ENCODE peak calls at places on chromosomes 4 and X, in six cellular contexts. One of them, this sample, is unnamed.

GRCh38 chrX:66022742-66023725 is 16.8 kb downstream of the VSIG4 start:
- DNase-seq in transverse colon: no peak
- DNase-seq in mucosa of descending colon: no peak
- DNase-seq in neural crest cell: no peak
- DNase-seq in naive B cell: no peak
- DNase-seq in brain microvascular endothelial cell: no peak
- DNase-seq in this sample: no peak

GRCh38 chr4:185013715-185014114 is 4.6 kb upstream of the HELT start:
- DNase-seq in transverse colon: no peak
- DNase-seq in mucosa of descending colon: no peak
- DNase-seq in neural crest cell: no peak
- DNase-seq in naive B cell: no peak
- DNase-seq in brain microvascular endothelial cell: no peak
- DNase-seq in this sample: peak

GRCh38 chr4:166198041-166198440 is 325.0 kb downstream of the TLL1 start:
- DNase-seq in transverse colon: no peak
- DNase-seq in mucosa of descending colon: no peak
- DNase-seq in neural crest cell: no peak
- DNase-seq in naive B cell: no peak
- DNase-seq in brain microvascular endothelial cell: no peak
- DNase-seq in this sample: peak

GRCh38 chr4:173478136-173478860 is 51.7 kb downstream of the HAND2 start:
- DNase-seq in transverse colon: no peak
- DNase-seq in mucosa of descending colon: no peak
- DNase-seq in neural crest cell: no peak
- DNase-seq in naive B cell: no peak
- DNase-seq in brain microvascular endothelial cell: no peak
- DNase-seq in this sample: no peak

GRCh38 chr4:2942037-2942531 is 21.1 kb downstream of the NOP14 start:
- DNase-seq in transverse colon: peak
- DNase-seq in mucosa of descending colon: no peak
- DNase-seq in neural crest cell: no peak
- DNase-seq in naive B cell: no peak
- DNase-seq in brain microvascular endothelial cell: no peak
- DNase-seq in this sample: no peak

GRCh38 chrX:154696328-154697045 is 43.1 kb upstream of the CTAG2 start:
- DNase-seq in transverse colon: no peak
- DNase-seq in mucosa of descending colon: no peak
- DNase-seq in neural crest cell: no peak
- DNase-seq in naive B cell: no peak
- DNase-seq in brain microvascular endothelial cell: peak
- DNase-seq in this sample: peak

GRCh38 chrX:131262738-131263679 is 26.1 kb downstream of the IGSF1 start:
- DNase-seq in transverse colon: peak
- DNase-seq in mucosa of descending colon: peak
- DNase-seq in neural crest cell: no peak
- DNase-seq in naive B cell: no peak
- DNase-seq in brain microvascular endothelial cell: no peak
- DNase-seq in this sample: peak

GRCh38 chr4:187493661-187494060 is 501.9 kb upstream of the ZFP42 start:
- DNase-seq in transverse colon: no peak
- DNase-seq in mucosa of descending colon: no peak
- DNase-seq in neural crest cell: no peak
- DNase-seq in naive B cell: no peak
- DNase-seq in brain microvascular endothelial cell: no peak
- DNase-seq in this sample: no peak

GRCh38 chrX:9525511-9526248 is 60.8 kb downstream of the TBL1X start:
- DNase-seq in transverse colon: no peak
- DNase-seq in mucosa of descending colon: no peak
- DNase-seq in neural crest cell: peak
- DNase-seq in naive B cell: peak
- DNase-seq in brain microvascular endothelial cell: no peak
- DNase-seq in this sample: no peak

GRCh38 chrX:418927-419729 is 32.4 kb upstream of the PPP2R3B start:
- DNase-seq in transverse colon: no peak
- DNase-seq in mucosa of descending colon: peak
- DNase-seq in neural crest cell: no peak
- DNase-seq in naive B cell: no peak
- DNase-seq in brain microvascular endothelial cell: no peak
- DNase-seq in this sample: peak

GRCh38 chr4:15659768-15660394 is 4.7 kb upstream of the FBXL5 start:
- DNase-seq in transverse colon: no peak
- DNase-seq in mucosa of descending colon: no peak
- DNase-seq in neural crest cell: no peak
- DNase-seq in naive B cell: no peak
- DNase-seq in brain microvascular endothelial cell: no peak
- DNase-seq in this sample: no peak

GRCh38 chrX:54492340-54492739 is 3.7 kb downstream of the FGD1 start:
- DNase-seq in transverse colon: no peak
- DNase-seq in mucosa of descending colon: no peak
- DNase-seq in neural crest cell: no peak
- DNase-seq in naive B cell: no peak
- DNase-seq in brain microvascular endothelial cell: peak
- DNase-seq in this sample: peak

GRCh38 chr4:48968814-48969213 is 17.3 kb upstream of the CWH43 start:
- DNase-seq in transverse colon: no peak
- DNase-seq in mucosa of descending colon: no peak
- DNase-seq in neural crest cell: no peak
- DNase-seq in naive B cell: no peak
- DNase-seq in brain microvascular endothelial cell: peak
- DNase-seq in this sample: peak

GRCh38 chrX:70969635-70970481 is 39.0 kb upstream of the SLC7A3 start:
- DNase-seq in transverse colon: no peak
- DNase-seq in mucosa of descending colon: no peak
- DNase-seq in neural crest cell: no peak
- DNase-seq in naive B cell: no peak
- DNase-seq in brain microvascular endothelial cell: no peak
- DNase-seq in this sample: no peak

GRCh38 chr4:116024954-116025708 is 911.7 kb upstream of the NDST4 start:
- DNase-seq in transverse colon: no peak
- DNase-seq in mucosa of descending colon: no peak
- DNase-seq in neural crest cell: no peak
- DNase-seq in naive B cell: no peak
- DNase-seq in brain microvascular endothelial cell: no peak
- DNase-seq in this sample: no peak

GRCh38 chr4:73477176-73477575 is 4.4 kb upstream of the AFM start:
- DNase-seq in transverse colon: no peak
- DNase-seq in mucosa of descending colon: no peak
- DNase-seq in neural crest cell: no peak
- DNase-seq in naive B cell: no peak
- DNase-seq in brain microvascular endothelial cell: no peak
- DNase-seq in this sample: no peak

GRCh38 chrX:134512566-134512965 is 52.6 kb downstream of the HPRT1 start:
- DNase-seq in transverse colon: no peak
- DNase-seq in mucosa of descending colon: no peak
- DNase-seq in neural crest cell: no peak
- DNase-seq in naive B cell: no peak
- DNase-seq in brain microvascular endothelial cell: peak
- DNase-seq in this sample: peak

This sample was measured in A172.